ENCODE peak calls at places on chromosomes 5 and 9, in eight cellular contexts. H is A549; J is Daoy; M is activated naive CD8-positive, alpha-beta T cell treated with anti-CD3 and anti-CD28 coated beads, Interleukin-2, amount 50 U/mL, for 24 hours; B is Calu3; S is NB4; N is lung microvascular endothelial cell; Y is fibroblast of the conjunctiva. A is an unnamed sample.

GRCh38 chr5:171494452-171495121 is 75.1 kb downstream of the FGF18 start:
- DNase-seq in B (peak), Y (peak), J (peak), S (peak), M (no peak), N (peak), H (peak), A (peak)

GRCh38 chr9:117073071-117073470 is 341.8 kb downstream of the ASTN2 start:
- DNase-seq in H (no peak), N (no peak), M (no peak), B (no peak), S (no peak), Y (no peak), J (no peak), A (no peak)

GRCh38 chr5:89300426-89300970 is 417.5 kb upstream of the MEF2C start:
- DNase-seq in N (no peak), Y (no peak), H (no peak), M (no peak), B (no peak), S (no peak), J (no peak), A (no peak)

GRCh38 chr9:1875921-1876448 is 139.2 kb upstream of the SMARCA2 start:
- DNase-seq in H (no peak), N (peak), M (peak), S (no peak), J (peak), Y (no peak), B (no peak), A (no peak)

GRCh38 chr9:110066929-110067716 is 140.8 kb downstream of the C9orf152 start:
- DNase-seq in S (peak), J (no peak), H (no peak), B (no peak), N (no peak), M (no peak), Y (no peak), A (no peak)

GRCh38 chr9:18142964-18143363 is 331.0 kb upstream of the ADAMTSL1 start:
- DNase-seq in M (no peak), J (no peak), B (peak), S (peak), H (no peak), N (peak), Y (no peak), A (no peak)

GRCh38 chr5:52961238-52961637 is 27.9 kb upstream of the ITGA2 start:
- DNase-seq in B (no peak), S (no peak), Y (no peak), J (no peak), N (no peak), M (no peak), H (no peak), A (no peak)

GRCh38 chr9:121672213-121672612 is 20.8 kb downstream of the DAB2IP start:
- DNase-seq in H (peak), Y (peak), S (no peak), N (no peak), J (no peak), M (no peak), B (no peak), A (peak)

GRCh38 chr5:80208337-80208736 is 47.5 kb downstream of the SERINC5 start:
- DNase-seq in N (no peak), J (no peak), Y (no peak), B (no peak), M (no peak), H (no peak), S (no peak), A (no peak)

GRCh38 chr9:504921-505821 is 290.5 kb downstream of the DOCK8 start:
- DNase-seq in N (peak), B (peak), J (peak), Y (no peak), H (peak), S (peak), M (peak), A (no peak)

GRCh38 chr9:109115931-109116541 is 3.7 kb downstream of the TMEM245 start:
- DNase-seq in N (no peak), Y (no peak), B (no peak), M (no peak), S (no peak), H (no peak), J (peak), A (no peak)

GRCh38 chr9:16884952-16885513 is 14.6 kb upstream of the BNC2 start:
- DNase-seq in J (peak), H (no peak), B (no peak), M (no peak), S (peak), N (no peak), Y (no peak), A (no peak)

GRCh38 chr5:34684281-34684979 is 28.3 kb downstream of the RAI14 start:
- DNase-seq in S (no peak), Y (no peak), B (peak), J (peak), N (peak), M (no peak), H (peak), A (peak)

GRCh38 chr5:580436-580835 is 31.7 kb upstream of the CEP72 start:
- DNase-seq in H (no peak), N (no peak), M (no peak), J (no peak), Y (no peak), B (no peak), S (no peak), A (no peak)

GRCh38 chr5:169801324-169801777 is 164.3 kb downstream of the DOCK2 start:
- DNase-seq in S (peak), Y (no peak), J (peak), H (peak), N (no peak), M (no peak), B (peak), A (peak)

GRCh38 chr5:147756566-147756965 is 26.0 kb downstream of the JAKMIP2 start:
- DNase-seq in N (no peak), H (no peak), M (no peak), B (no peak), J (no peak), S (no peak), Y (no peak), A (no peak)

GRCh38 chr5:61860978-61861377 is 445.0 kb upstream of the KIF2A start:
- DNase-seq in Y (no peak), S (no peak), M (no peak), B (no peak), J (no peak), N (no peak), H (no peak), A (no peak)

GRCh38 chr5:151454166-151454565 is 6.8 kb downstream of the SLC36A1 start:
- DNase-seq in Y (no peak), N (no peak), J (no peak), M (no peak), B (no peak), H (no peak), S (peak), A (peak)

GRCh38 chr9:77188242-77188641 is 10.9 kb downstream of the VPS13A start:
- DNase-seq in Y (no peak), H (no peak), S (no peak), J (no peak), M (no peak), N (no peak), B (no peak), A (no peak)

GRCh38 chr9:87664153-87665060 is 61.5 kb upstream of the CTSL start:
- DNase-seq in J (no peak), B (no peak), N (no peak), Y (no peak), H (no peak), S (no peak), M (no peak), A (no peak)

GRCh38 chr5:54243483-54244080 is 66.8 kb downstream of the ARL15 start:
- DNase-seq in M (peak), N (peak), S (peak), Y (no peak), H (peak), B (peak), J (peak), A (peak)

GRCh38 chr5:134328619-134329018 is 38.4 kb downstream of the CDKL3 start:
- DNase-seq in H (peak), S (peak), Y (no peak), J (no peak), N (no peak), B (no peak), M (no peak), A (no peak)

GRCh38 chr5:56342612-56343011 is 109.5 kb upstream of the ANKRD55 start:
- DNase-seq in N (no peak), M (no peak), H (no peak), J (no peak), S (no peak), B (no peak), Y (no peak), A (no peak)

GRCh38 chr9:36461341-36461740 is 61.3 kb upstream of the RNF38 start:
- DNase-seq in N (peak), H (no peak), M (no peak), S (no peak), J (no peak), Y (no peak), B (no peak), A (no peak)

GRCh38 chr9:14687042-14687719 is 6.1 kb downstream of the ZDHHC21 start:
- DNase-seq in H (no peak), M (no peak), B (no peak), N (peak), J (peak), S (no peak), Y (peak), A (no peak)

GRCh38 chr9:120926397-120926928 is at the start of gene TRAF1:
- DNase-seq in Y (no peak), H (peak), B (no peak), J (peak), N (peak), M (no peak), S (peak), A (no peak)

GRCh38 chr5:126188804-126189203 is 234.4 kb upstream of the GRAMD2B start:
- DNase-seq in M (no peak), J (peak), S (no peak), H (no peak), B (no peak), Y (no peak), N (no peak), A (no peak)